ENCODE peak calls at places on chromosomes 16 and 17, in four cellular contexts. O is effector memory CD4-positive, alpha-beta T cell; C is SK-N-SH; E is psoas muscle. Q is an unnamed sample.

GRCh38 chr16:87701505-87701921 is 64.3 kb downstream of the KLHDC4 start:
- DNase-seq in C (no peak), E (no peak), O (no peak), Q (no peak)

GRCh38 chr17:77375917-77376651 is 235.3 kb downstream of the SEC14L1 start:
- DNase-seq in E (no peak), O (peak; percentile 51), C (peak; percentile 82), Q (no peak)

GRCh38 chr17:79944251-79944812 is 91.3 kb downstream of the TBC1D16 start:
- DNase-seq in E (no peak), C (peak; percentile 43), O (no peak), Q (no peak)

GRCh38 chr16:89257281-89257731 is 39.8 kb downstream of the ZNF778 start:
- DNase-seq in E (no peak), C (peak; percentile 64), O (no peak), Q (no peak)

GRCh38 chr17:44777394-44778348 is 18.9 kb downstream of the ADAM11 start:
- DNase-seq in E (no peak), C (peak; percentile 4), O (no peak), Q (no peak)

GRCh38 chr17:67276075-67276474 is 31.1 kb upstream of the HELZ start:
- DNase-seq in C (no peak), E (no peak), O (no peak), Q (no peak)

GRCh38 chr17:11551442-11551841 is 46.8 kb upstream of the DNAH9 start:
- DNase-seq in C (no peak), E (no peak), O (no peak), Q (no peak)

GRCh38 chr16:50841081-50841886 is 99.4 kb downstream of the CYLD start:
- DNase-seq in C (no peak), E (no peak), O (peak; percentile 8), Q (no peak)

GRCh38 chr17:8066841-8067775 is 20.4 kb downstream of the ALOX12B start:
- DNase-seq in E (no peak), O (no peak), C (no peak), Q (no peak)

GRCh38 chr16:54320895-54321294 is 34.3 kb upstream of the IRX3 start:
- DNase-seq in C (no peak), O (no peak), E (no peak), Q (no peak)

GRCh38 chr16:47392114-47392513 is 68.7 kb downstream of the ITFG1 start:
- DNase-seq in E (no peak), C (no peak), O (no peak), Q (no peak)

GRCh38 chr16:22903716-22904115 is 89.8 kb downstream of the HS3ST2 start:
- DNase-seq in C (no peak), E (no peak), O (no peak), Q (no peak)

GRCh38 chr17:77320046-77320445 is 179.3 kb downstream of the SEC14L1 start:
- DNase-seq in E (no peak), C (peak; percentile 44), O (no peak), Q (no peak)

GRCh38 chr16:86764551-86764950 is 186.2 kb downstream of the FOXL1 start:
- DNase-seq in E (no peak), O (no peak), C (no peak), Q (no peak)

GRCh38 chr16:17345043-17345442 is 125.7 kb downstream of the XYLT1 start:
- DNase-seq in E (peak; percentile 75), O (no peak), C (no peak), Q (no peak)

DNA sequence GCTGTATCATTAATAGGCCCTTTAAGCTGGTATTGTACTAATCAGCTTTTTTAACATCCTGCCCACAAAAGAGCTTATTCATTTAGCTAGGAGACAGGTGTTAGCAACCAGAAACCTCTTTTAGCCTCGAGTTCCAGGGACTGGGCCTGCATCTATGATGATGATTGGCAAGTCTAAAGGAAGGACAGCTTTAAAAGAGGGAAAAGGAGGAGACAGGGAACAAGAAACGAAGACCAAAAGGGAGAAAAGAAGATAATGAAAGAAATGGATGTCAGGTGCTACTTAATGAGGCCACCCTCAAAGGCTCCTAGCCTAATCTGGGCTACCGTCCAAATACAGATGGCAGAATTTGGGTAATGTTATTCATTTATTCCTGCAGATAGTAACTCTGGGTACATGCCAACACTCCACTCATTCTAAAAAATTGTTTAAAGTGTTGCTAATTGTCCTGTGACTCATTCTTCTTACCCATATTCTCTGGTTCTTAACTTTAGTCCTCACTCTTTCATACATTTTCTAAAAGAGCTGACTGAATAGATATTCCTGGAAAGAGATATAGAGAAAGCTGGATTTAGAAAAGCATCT is 18.7 kb upstream of the RFFL start:
- DNase-seq in C (peak; percentile 51), O (no peak), E (no peak), Q (no peak)
- H3K27ac ChIP-seq in C (peak overlapping the region; percentile 71), O (peak overlapping the region; percentile 46), E (no peak overlapping the region), Q (peak overlapping the region; percentile 90)

DNA sequence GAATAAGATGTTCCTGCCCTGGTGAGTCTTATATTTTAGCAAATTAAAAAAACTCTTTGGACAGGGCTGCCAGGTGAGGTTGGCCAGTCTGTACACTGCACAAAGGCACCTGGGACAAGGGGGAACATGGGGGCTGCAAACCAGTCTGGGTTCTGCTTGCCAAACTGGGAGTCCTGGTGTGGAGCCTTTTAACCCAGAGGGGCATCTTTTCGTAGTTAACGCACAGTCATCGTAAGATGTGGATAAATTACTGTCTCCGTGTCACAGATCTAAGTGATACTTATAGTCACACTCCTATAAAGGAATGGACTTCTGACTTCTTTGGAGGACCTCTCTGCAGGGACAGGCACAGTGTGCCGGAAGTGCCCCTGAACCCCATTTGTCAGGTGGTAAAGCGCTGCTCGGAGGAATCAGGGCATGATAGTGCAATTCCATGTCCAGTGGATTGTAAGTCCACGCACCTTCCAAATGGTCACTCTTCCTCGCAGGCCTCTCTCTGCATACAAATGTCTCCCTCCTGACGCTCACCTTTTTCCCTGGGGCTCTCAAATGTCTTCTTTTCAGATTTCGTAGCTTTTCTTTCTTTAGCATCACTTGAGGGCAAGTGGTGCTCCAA is 14.7 kb downstream of the DEXI start:
- DNase-seq in C (no peak), O (no peak), E (no peak), Q (no peak)
- H3K27ac ChIP-seq in C (no peak overlapping the region), O (no peak overlapping the region), E (no peak overlapping the region), Q (no peak overlapping the region)

DNA sequence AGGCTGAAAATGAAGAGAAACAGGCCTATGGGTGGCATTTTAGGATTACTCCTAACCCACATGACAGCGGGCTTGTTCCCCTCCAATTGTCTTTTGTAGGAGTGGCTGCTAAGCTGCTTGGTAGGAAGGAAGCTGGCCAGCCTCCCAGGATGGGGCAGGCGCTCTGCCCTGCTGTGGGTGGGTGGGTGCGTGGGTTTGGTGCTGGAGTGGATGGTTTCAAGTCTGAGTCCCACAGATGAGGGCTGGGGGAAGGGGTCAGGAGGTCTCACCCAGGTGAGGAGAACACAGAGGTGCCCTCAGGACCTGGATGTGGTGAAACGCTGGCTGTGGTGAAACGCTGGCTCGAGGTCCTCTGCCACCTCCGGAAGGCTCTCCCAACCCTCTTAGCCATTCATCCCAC is 153.3 kb upstream of the CDC42EP4 start:
- DNase-seq in E (no peak), C (no peak), O (no peak), Q (no peak)
- H3K27ac ChIP-seq in E (no peak overlapping the region), C (no peak overlapping the region), O (no peak overlapping the region), Q (no peak overlapping the region)

GRCh38 chr17:41682611-41683010 is 6.1 kb upstream of the EIF1 start:
- DNase-seq in O (no peak), C (no peak), E (peak; percentile 14), Q (no peak)
- H3K27ac ChIP-seq in O (no peak overlapping the region), C (no peak overlapping the region), E (no peak overlapping the region), Q (no peak overlapping the region)

GRCh38 chr16:30700491-30700890 is 1.5 kb downstream of the SRCAP start:
- DNase-seq in O (no peak), E (no peak), C (peak; percentile 49), Q (no peak)
- H3K27ac ChIP-seq in O (no peak overlapping the region), E (no peak overlapping the region), C (peak overlapping the region; percentile 100), Q (no peak overlapping the region)

DNA sequence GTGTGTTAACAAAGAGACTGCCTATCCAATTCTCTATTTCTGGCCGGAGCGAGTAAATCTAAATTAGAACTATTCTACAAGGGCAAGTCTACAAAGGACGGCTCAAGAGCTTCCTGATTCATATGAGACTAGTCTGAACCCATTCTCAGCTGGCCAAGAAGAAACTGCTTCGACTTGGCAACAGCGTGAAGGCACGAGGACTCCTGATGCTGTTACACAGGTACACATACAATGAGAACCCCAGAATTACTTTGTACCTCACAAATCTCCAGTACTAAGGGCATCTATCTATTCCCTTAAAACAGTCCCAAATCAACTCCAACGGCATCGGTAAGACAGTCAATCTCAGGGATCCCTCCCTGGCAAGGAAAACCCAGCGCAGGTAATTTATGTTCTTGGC is 1.5 kb downstream of the CRK start:
- DNase-seq in C (no peak), E (no peak), O (no peak), Q (no peak)
- H3K27ac ChIP-seq in C (peak overlapping the region; percentile 92), E (peak overlapping the region; percentile 95), O (no peak overlapping the region), Q (peak overlapping the region; percentile 89)

GRCh38 chr16:57480754-57481230 is 5.5 kb downstream of the DOK4 start:
- DNase-seq in O (no peak), E (no peak), C (peak; percentile 81), Q (no peak)
- H3K27ac ChIP-seq in O (no peak overlapping the region), E (no peak overlapping the region), C (peak overlapping the region; percentile 27), Q (no peak overlapping the region)

GRCh38 chr17:76048711-76049110 is 21.6 kb upstream of the EVPL start:
- DNase-seq in C (no peak), O (no peak), E (no peak), Q (no peak)
- H3K27ac ChIP-seq in C (peak overlapping the region; percentile 42), O (no peak overlapping the region), E (no peak overlapping the region), Q (no peak overlapping the region)

GRCh38 chr17:17538417-17539391 is 42.5 kb upstream of the RASD1 start:
- DNase-seq in C (no peak), O (no peak), E (peak; percentile 30), Q (no peak)
- H3K27ac ChIP-seq in C (no peak overlapping the region), O (no peak overlapping the region), E (no peak overlapping the region), Q (peak overlapping the region; percentile 12)